ENCODE peak calls at places on chromosomes 2 and 18, in five cellular contexts. G is NAMALWA; O is CD4-positive, alpha-beta memory T cell; Q is MV-4-11; X is head of caudate nucleus. A is an unnamed sample.

GRCh38 chr18:68072744-68073143 is 556.2 kb upstream of the DSEL start:
- DNase-seq in G (no peak), O (no peak), Q (no peak), X (no peak), A (no peak)

GRCh38 chr2:76895469-76895868 is 626.7 kb downstream of the LRRTM4 start:
- DNase-seq in G (no peak), O (no peak), Q (no peak), X (no peak), A (no peak)

GRCh38 chr2:75142081-75142480 is 57.2 kb downstream of the TACR1 start:
- DNase-seq in G (no peak), O (no peak), Q (no peak), X (no peak), A (no peak)

GRCh38 chr2:14614011-14614410 is 18.5 kb upstream of the LRATD1 start:
- DNase-seq in G (no peak), O (no peak), Q (no peak), X (no peak), A (no peak)

GRCh38 chr18:3217930-3218647 is 1.7 kb downstream of the MYOM1 start:
- DNase-seq in G (peak; percentile 6), O (no peak), Q (no peak), X (no peak), A (no peak)

GRCh38 chr18:47168509-47168908 is 7.7 kb downstream of the IER3IP1 start:
- DNase-seq in G (no peak), O (no peak), Q (no peak), X (no peak), A (no peak)

GRCh38 chr2:2580341-2580740 is 249.3 kb upstream of the MYT1L start:
- DNase-seq in G (no peak), O (no peak), Q (no peak), X (no peak), A (no peak)

GRCh38 chr2:212107014-212107413 is 431.6 kb downstream of the ERBB4 start:
- DNase-seq in G (no peak), O (no peak), Q (no peak), X (no peak), A (no peak)

GRCh38 chr2:122737429-122738077 is 982.1 kb downstream of the TSN start:
- DNase-seq in G (no peak), O (no peak), Q (peak; percentile 96), X (no peak), A (no peak)

GRCh38 chr2:48016620-48017019 is 110.3 kb upstream of the FBXO11 start:
- DNase-seq in G (peak; percentile 37), O (no peak), Q (no peak), X (no peak), A (no peak)

GRCh38 chr2:222861411-222862067 is 703 bp downstream of the ACSL3 start:
- DNase-seq in G (peak; percentile 53), O (peak; percentile 30), Q (no peak), X (peak; percentile 40), A (no peak)

GRCh38 chr18:79770501-79770815 is 27.3 kb upstream of the KCNG2 start:
- DNase-seq in G (no peak), O (no peak), Q (no peak), X (no peak), A (no peak)

GRCh38 chr18:35616664-35617423 is 35.3 kb downstream of the GALNT1 start:
- DNase-seq in G (peak; percentile 85), O (peak; percentile 57), Q (peak; percentile 91), X (peak; percentile 22), A (no peak)

GRCh38 chr18:45863469-45863868 is 38.0 kb downstream of the SIGLEC15 start:
- DNase-seq in G (no peak), O (no peak), Q (no peak), X (no peak), A (no peak)

GRCh38 chr2:218438601-218439000 is 19.7 kb downstream of the VIL1 start:
- DNase-seq in G (no peak), O (no peak), Q (peak; percentile 73), X (no peak), A (no peak)

GRCh38 chr2:201532686-201533304 is 81.3 kb downstream of the STRADB start:
- DNase-seq in G (no peak), O (no peak), Q (peak; percentile 97), X (no peak), A (no peak)

GRCh38 chr2:102301867-102302362 is 9.4 kb upstream of the IL1RL1 start:
- DNase-seq in G (peak; percentile 34), O (peak; percentile 40), Q (peak; percentile 79), X (no peak), A (no peak)

GRCh38 chr2:136242687-136243277 is 124.8 kb upstream of the CXCR4 start:
- DNase-seq in G (no peak), O (peak; percentile 42), Q (peak; percentile 7), X (no peak), A (no peak)

GRCh38 chr2:16218651-16219050 is 278.3 kb downstream of the MYCN start:
- DNase-seq in G (peak; percentile 26), O (no peak), Q (no peak), X (no peak), A (no peak)

GRCh38 chr2:235979753-235980459 is 188.3 kb downstream of the GBX2 start:
- DNase-seq in G (no peak), O (no peak), Q (no peak), X (peak; percentile 66), A (peak; percentile 61)

GRCh38 chr2:217680376-217680775 is 322.4 kb downstream of the TNS1 start:
- DNase-seq in G (no peak), O (no peak), Q (no peak), X (no peak), A (no peak)

GRCh38 chr2:206989306-206989705 is 50.0 kb downstream of the CPO start:
- DNase-seq in G (peak; percentile 53), O (no peak), Q (no peak), X (peak; percentile 21), A (no peak)

GRCh38 chr18:48660346-48661228 is 121.8 kb downstream of the CTIF start:
- DNase-seq in G (no peak), O (no peak), Q (no peak), X (no peak), A (no peak)

GRCh38 chr2:145524303-145524702 is 1004.4 kb upstream of the ZEB2 start:
- DNase-seq in G (no peak), O (no peak), Q (no peak), X (no peak), A (no peak)

GRCh38 chr18:36688020-36688965 is 140.5 kb downstream of the TPGS2 start:
- DNase-seq in G (peak; percentile 83), O (peak; percentile 19), Q (peak; percentile 26), X (peak; percentile 76), A (peak; percentile 18)

GRCh38 chr2:200705305-200705985 is 106.3 kb upstream of the BZW1 start:
- DNase-seq in G (peak; percentile 49), O (no peak), Q (no peak), X (peak; percentile 60), A (no peak)

GRCh38 chr2:88729061-88729745 is 37.7 kb downstream of the RPIA start:
- DNase-seq in G (no peak), O (no peak), Q (peak; percentile 95), X (no peak), A (no peak)

GRCh38 chr18:13725566-13726227 is 661 bp downstream of the FAM210A start:
- DNase-seq in G (no peak), O (no peak), Q (no peak), X (no peak), A (no peak)

GRCh38 chr2:190879474-190880373 is 897 bp upstream of the GLS start:
- DNase-seq in G (peak; percentile 17), O (no peak), Q (no peak), X (no peak), A (no peak)

GRCh38 chr2:226310081-226310625 is 489.5 kb downstream of the IRS1 start:
- DNase-seq in G (no peak), O (no peak), Q (no peak), X (no peak), A (no peak)

GRCh38 chr18:54739476-54739875 is 88.8 kb upstream of the RAB27B start:
- DNase-seq in G (no peak), O (no peak), Q (no peak), X (no peak), A (no peak)